ENCODE peak calls at places on chromosomes 1 and 21, in ten cellular contexts. M is body of pancreas, G is right lobe of liver, T is transverse colon, H is uterus, V is IMR-90, W is K562, E is breast epithelium, J is HepG2, N is A549. D is an unnamed sample.

GRCh38 chr1:65751961-65752360 is 40.7 kb upstream of the PDE4B start:
- DNase-seq in M (no peak), G (no peak), T (no peak), H (no peak), V (no peak), W (no peak), E (no peak), J (no peak), N (no peak), D (no peak)

GRCh38 chr1:31095298-31095981 is 29.9 kb upstream of the PUM1 start:
- DNase-seq in M (no peak), G (no peak), T (no peak), H (no peak), V (peak; percentile 79), W (no peak), E (no peak), J (no peak), N (no peak), D (no peak)

GRCh38 chr1:236945002-236945401 is 59.2 kb downstream of the MT1HL1 start:
- DNase-seq in M (no peak), G (no peak), T (no peak), H (no peak), V (no peak), W (peak; percentile 26), E (no peak), J (no peak), N (peak; percentile 11), D (no peak)

GRCh38 chr1:33791251-33791650 is 72.6 kb upstream of the HMGB4 start:
- DNase-seq in M (no peak), G (no peak), T (no peak), H (no peak), V (no peak), W (no peak), E (no peak), J (no peak), N (no peak), D (no peak)

GRCh38 chr1:2046225-2046917 is 3.8 kb upstream of the PRKCZ start:
- DNase-seq in M (peak; percentile 87), G (peak; percentile 88), T (peak; percentile 88), H (no peak), V (no peak), W (peak; percentile 88), E (peak; percentile 34), J (peak; percentile 72), N (peak; percentile 64), D (peak; percentile 61)

GRCh38 chr21:46628868-46629267 is 6.6 kb upstream of the PRMT2 start:
- DNase-seq in M (no peak), G (no peak), T (no peak), H (no peak), V (no peak), W (no peak), E (no peak), J (no peak), N (no peak), D (no peak)

GRCh38 chr21:38988211-38989096 is 182.7 kb downstream of the ETS2 start:
- DNase-seq in M (no peak), G (no peak), T (no peak), H (no peak), V (no peak), W (no peak), E (no peak), J (no peak), N (no peak), D (no peak)

GRCh38 chr1:198534540-198535413 is 5.7 kb downstream of the ATP6V1G3 start:
- DNase-seq in M (no peak), G (no peak), T (no peak), H (no peak), V (no peak), W (no peak), E (no peak), J (peak; percentile 69), N (peak; percentile 6), D (no peak)

GRCh38 chr21:43749686-43750262 is 26.3 kb downstream of the CSTB start:
- DNase-seq in M (no peak), G (no peak), T (no peak), H (no peak), V (no peak), W (no peak), E (no peak), J (no peak), N (no peak), D (no peak)

GRCh38 chr21:43752758-43753438 is 23.2 kb downstream of the CSTB start:
- DNase-seq in M (no peak), G (no peak), T (no peak), H (no peak), V (no peak), W (no peak), E (no peak), J (no peak), N (no peak), D (no peak)

GRCh38 chr21:43750339-43751033 is 25.6 kb downstream of the CSTB start:
- DNase-seq in M (no peak), G (no peak), T (no peak), H (no peak), V (no peak), W (no peak), E (no peak), J (no peak), N (no peak), D (no peak)

GRCh38 chr21:43753439-43753799 is 22.7 kb downstream of the CSTB start:
- DNase-seq in M (no peak), G (no peak), T (no peak), H (no peak), V (no peak), W (no peak), E (no peak), J (no peak), N (no peak), D (no peak)

GRCh38 chr21:43751955-43752591 is 24.0 kb downstream of the CSTB start:
- DNase-seq in M (no peak), G (no peak), T (no peak), H (no peak), V (no peak), W (no peak), E (no peak), J (no peak), N (no peak), D (no peak)
- TF ChIP-seq POLR2A in M (no peak), G (no peak), T (no peak), H (no peak), V (no peak), W (no peak), E (no peak), J (no peak), N (no peak), D (no peak)

DNA sequence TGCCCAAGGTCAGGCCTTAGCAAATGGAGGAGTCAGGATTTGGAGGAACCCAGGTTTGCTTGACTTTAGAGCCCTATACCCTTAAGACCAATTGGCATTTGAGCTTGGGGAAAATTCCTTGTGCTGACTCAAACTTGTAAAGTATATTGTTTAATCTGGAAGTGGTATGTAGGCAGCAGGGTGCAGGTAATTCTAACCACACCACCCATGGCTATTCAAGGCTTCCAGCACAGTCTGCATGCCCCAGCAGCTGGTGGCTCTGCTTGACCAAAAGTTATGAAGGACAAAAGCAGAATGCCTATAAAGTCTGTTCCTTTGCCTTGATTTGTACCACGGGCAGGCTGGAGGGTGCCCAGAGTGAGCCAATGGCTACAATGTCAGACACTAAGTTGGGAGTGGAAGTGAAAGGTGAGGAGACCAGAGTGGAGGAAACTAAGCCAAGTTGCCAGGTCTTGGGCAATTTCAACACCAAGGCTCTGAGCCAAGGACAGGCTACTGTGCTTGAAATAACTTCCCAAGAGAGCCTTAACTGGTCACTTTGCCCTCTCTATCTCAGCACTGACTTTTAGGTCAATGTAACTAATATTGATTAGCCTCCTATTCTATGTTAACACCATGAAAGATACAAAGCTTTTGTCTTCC is 4.7 kb upstream of the G0S2 start:
- DNase-seq in M (no peak), G (peak; percentile 33), T (no peak), H (no peak), V (no peak), W (no peak), E (no peak), J (no peak), N (no peak), D (no peak)
- TF ChIP-seq POLR2A in M (no peak), G (no peak), T (no peak), H (no peak), V (no peak), W (no peak), E (no peak), J (no peak), N (no peak), D (no peak)

GRCh38 chr1:208538078-208538477 is 293.9 kb upstream of the PLXNA2 start:
- DNase-seq in M (no peak), G (no peak), T (no peak), H (no peak), V (no peak), W (no peak), E (no peak), J (no peak), N (no peak), D (no peak)
- TF ChIP-seq POLR2A in M (no peak), G (no peak), T (no peak), H (no peak), V (no peak), W (no peak), E (no peak), J (no peak), N (no peak), D (no peak)

GRCh38 chr1:9038338-9038650 is 12.1 kb upstream of the SLC2A7 start:
- DNase-seq in M (no peak), G (no peak), T (no peak), H (no peak), V (no peak), W (no peak), E (no peak), J (no peak), N (no peak), D (no peak)

GRCh38 chr1:9040659-9041030 is 14.4 kb upstream of the SLC2A7 start:
- DNase-seq in M (no peak), G (no peak), T (no peak), H (no peak), V (no peak), W (no peak), E (no peak), J (no peak), N (no peak), D (no peak)

GRCh38 chr1:9037476-9038337 is 11.5 kb upstream of the SLC2A7 start:
- DNase-seq in M (no peak), G (no peak), T (no peak), H (no peak), V (no peak), W (no peak), E (no peak), J (no peak), N (no peak), D (no peak)

GRCh38 chr1:9039761-9040658 is 13.8 kb upstream of the SLC2A7 start:
- DNase-seq in M (no peak), G (no peak), T (no peak), H (no peak), V (no peak), W (no peak), E (no peak), J (no peak), N (no peak), D (no peak)

DNA sequence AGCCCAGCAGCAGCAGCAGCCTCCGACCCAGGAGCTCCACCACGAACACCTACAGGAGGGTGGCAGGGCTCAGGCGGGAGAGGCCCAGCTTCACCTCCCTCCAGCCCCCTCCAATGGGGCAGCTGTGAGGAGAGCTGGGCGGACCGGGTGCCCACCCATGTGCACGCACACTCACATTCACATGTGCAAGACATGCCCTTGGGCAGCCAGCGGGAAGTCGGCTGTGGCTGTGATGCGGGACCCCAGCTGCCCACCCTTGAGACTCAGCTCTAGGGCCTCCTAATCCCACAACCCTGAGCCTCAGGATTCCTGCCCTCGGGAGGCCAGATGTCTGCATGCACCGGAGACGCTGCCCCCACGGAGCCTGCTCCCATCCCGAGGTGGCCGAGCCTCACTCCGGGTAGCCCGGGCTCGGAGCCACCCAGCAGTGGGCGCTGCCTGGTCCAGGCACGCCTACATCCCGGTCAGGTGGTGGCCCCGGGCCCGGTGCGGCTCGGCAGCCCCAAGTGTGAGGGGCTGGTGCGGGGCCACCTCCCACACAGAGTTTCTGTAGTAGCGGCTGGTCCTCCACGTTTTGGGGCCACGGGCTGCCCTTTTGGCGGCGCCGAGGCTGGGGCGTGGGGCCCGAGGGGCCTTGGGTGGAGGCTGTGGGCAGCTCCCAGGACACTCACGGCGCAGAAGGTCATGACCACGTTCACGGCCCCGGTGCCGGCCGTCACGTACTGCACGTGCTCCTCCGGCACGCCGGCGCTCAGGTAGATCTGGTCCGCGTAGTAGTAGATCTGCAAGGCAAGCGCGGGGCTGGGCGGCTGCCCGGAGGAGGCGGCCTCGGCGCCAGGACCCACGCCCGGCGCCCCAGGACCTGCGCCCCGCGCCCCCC is 12.9 kb upstream of the SLC2A7 start:
- DNase-seq in M (no peak), G (no peak), T (no peak), H (no peak), V (no peak), W (no peak), E (no peak), J (no peak), N (no peak), D (no peak)
- TF ChIP-seq POLR2A in M (no peak), G (no peak), T (no peak), H (no peak), V (no peak), W (no peak), E (no peak), J (no peak), N (no peak), D (no peak)